ENCODE peak calls at places on chromosome 10, in five cellular contexts. S, Q, I, M and U are unnamed samples.

GRCh38 chr10:89080660-89081059 is 90.1 kb downstream of the FAS start:
- DNase-seq in S (no peak), Q (peak), I (no peak), M (no peak), U (no peak)

GRCh38 chr10:19788075-19788686 is 28.1 kb upstream of the PLXDC2 start:
- DNase-seq in S (no peak), Q (peak), I (no peak), M (peak), U (peak)

GRCh38 chr10:88117869-88118632 is 254.6 kb downstream of the PTEN start:
- DNase-seq in S (no peak), Q (peak), I (no peak), M (no peak), U (no peak)

GRCh38 chr10:1372212-1372611 is 316.0 kb downstream of the WDR37 start:
- DNase-seq in S (no peak), Q (peak), I (no peak), M (no peak), U (no peak)

GRCh38 chr10:72223743-72224101 is 7.6 kb upstream of the ASCC1 start:
- DNase-seq in S (no peak), Q (no peak), I (no peak), M (no peak), U (no peak)

GRCh38 chr10:31098091-31098490 is 66.4 kb upstream of the ZNF438 start:
- DNase-seq in S (no peak), Q (no peak), I (no peak), M (no peak), U (no peak)

GRCh38 chr10:42959833-42960232 is 117.0 kb upstream of the RET start:
- DNase-seq in S (no peak), Q (no peak), I (no peak), M (no peak), U (no peak)

GRCh38 chr10:58851606-58852005 is 324.8 kb upstream of the PHYHIPL start:
- DNase-seq in S (no peak), Q (peak), I (no peak), M (no peak), U (no peak)

GRCh38 chr10:61992683-61993629 is 91.5 kb downstream of the ARID5B start:
- DNase-seq in S (peak), Q (peak), I (no peak), M (no peak), U (peak)